ENCODE peak calls at places on chromosome 7, in ten cellular contexts. One of them, this sample, is unnamed.

GRCh38 chr7:158094046-158094445 is 493.6 kb downstream of the PTPRN2 start:
- DNase-seq in stimulated activated CD8-positive, alpha-beta memory T cell treated with anti-CD3 and anti-CD28 coated beads, Interleukin-15, amount 100 ng/mL, for 1 hour: no peak
- DNase-seq in T-helper 1 cell: no peak
- DNase-seq in AG10803: no peak
- DNase-seq in brain pericyte: no peak
- DNase-seq in activated CD4-positive, CD25-positive, alpha-beta regulatory T cell treated with anti-CD3 and anti-CD28 coated beads, Interleukin-2, amount 50 U/mL, for 72 hours: no peak
- DNase-seq in OCI-LY7: no peak
- DNase-seq in Calu3: no peak
- DNase-seq in GM20000: no peak
- DNase-seq in fibroblast of the aortic adventitia: no peak
- DNase-seq in this sample: no peak

GRCh38 chr7:138978541-138979184 is 2.5 kb downstream of the KIAA1549 start:
- DNase-seq in stimulated activated CD8-positive, alpha-beta memory T cell treated with anti-CD3 and anti-CD28 coated beads, Interleukin-15, amount 100 ng/mL, for 1 hour: no peak
- DNase-seq in T-helper 1 cell: no peak
- DNase-seq in AG10803: no peak
- DNase-seq in brain pericyte: no peak
- DNase-seq in activated CD4-positive, CD25-positive, alpha-beta regulatory T cell treated with anti-CD3 and anti-CD28 coated beads, Interleukin-2, amount 50 U/mL, for 72 hours: no peak
- DNase-seq in OCI-LY7: no peak
- DNase-seq in Calu3: no peak
- DNase-seq in GM20000: no peak
- DNase-seq in fibroblast of the aortic adventitia: no peak
- DNase-seq in this sample: no peak

GRCh38 chr7:115094163-115094562 is 172.3 kb downstream of the MDFIC start:
- DNase-seq in stimulated activated CD8-positive, alpha-beta memory T cell treated with anti-CD3 and anti-CD28 coated beads, Interleukin-15, amount 100 ng/mL, for 1 hour: no peak
- DNase-seq in T-helper 1 cell: no peak
- DNase-seq in AG10803: peak
- DNase-seq in brain pericyte: no peak
- DNase-seq in activated CD4-positive, CD25-positive, alpha-beta regulatory T cell treated with anti-CD3 and anti-CD28 coated beads, Interleukin-2, amount 50 U/mL, for 72 hours: no peak
- DNase-seq in OCI-LY7: no peak
- DNase-seq in Calu3: no peak
- DNase-seq in GM20000: no peak
- DNase-seq in fibroblast of the aortic adventitia: peak
- DNase-seq in this sample: no peak

GRCh38 chr7:134890246-134891240 is 95.8 kb upstream of the AGBL3 start:
- DNase-seq in stimulated activated CD8-positive, alpha-beta memory T cell treated with anti-CD3 and anti-CD28 coated beads, Interleukin-15, amount 100 ng/mL, for 1 hour: no peak
- DNase-seq in T-helper 1 cell: no peak
- DNase-seq in AG10803: peak
- DNase-seq in brain pericyte: peak
- DNase-seq in activated CD4-positive, CD25-positive, alpha-beta regulatory T cell treated with anti-CD3 and anti-CD28 coated beads, Interleukin-2, amount 50 U/mL, for 72 hours: no peak
- DNase-seq in OCI-LY7: no peak
- DNase-seq in Calu3: no peak
- DNase-seq in GM20000: no peak
- DNase-seq in fibroblast of the aortic adventitia: peak
- DNase-seq in this sample: peak

GRCh38 chr7:121442845-121443244 is 46.7 kb upstream of the FAM3C start:
- DNase-seq in stimulated activated CD8-positive, alpha-beta memory T cell treated with anti-CD3 and anti-CD28 coated beads, Interleukin-15, amount 100 ng/mL, for 1 hour: no peak
- DNase-seq in T-helper 1 cell: peak
- DNase-seq in AG10803: no peak
- DNase-seq in brain pericyte: no peak
- DNase-seq in activated CD4-positive, CD25-positive, alpha-beta regulatory T cell treated with anti-CD3 and anti-CD28 coated beads, Interleukin-2, amount 50 U/mL, for 72 hours: no peak
- DNase-seq in OCI-LY7: no peak
- DNase-seq in Calu3: peak
- DNase-seq in GM20000: no peak
- DNase-seq in fibroblast of the aortic adventitia: no peak
- DNase-seq in this sample: no peak

GRCh38 chr7:129089521-129090212 is 34.8 kb upstream of the TNPO3 start:
- DNase-seq in stimulated activated CD8-positive, alpha-beta memory T cell treated with anti-CD3 and anti-CD28 coated beads, Interleukin-15, amount 100 ng/mL, for 1 hour: no peak
- DNase-seq in T-helper 1 cell: no peak
- DNase-seq in AG10803: no peak
- DNase-seq in brain pericyte: no peak
- DNase-seq in activated CD4-positive, CD25-positive, alpha-beta regulatory T cell treated with anti-CD3 and anti-CD28 coated beads, Interleukin-2, amount 50 U/mL, for 72 hours: no peak
- DNase-seq in OCI-LY7: peak
- DNase-seq in Calu3: no peak
- DNase-seq in GM20000: peak
- DNase-seq in fibroblast of the aortic adventitia: peak
- DNase-seq in this sample: no peak

GRCh38 chr7:133619491-133619890 is 366.6 kb downstream of the EXOC4 start:
- DNase-seq in stimulated activated CD8-positive, alpha-beta memory T cell treated with anti-CD3 and anti-CD28 coated beads, Interleukin-15, amount 100 ng/mL, for 1 hour: no peak
- DNase-seq in T-helper 1 cell: no peak
- DNase-seq in AG10803: no peak
- DNase-seq in brain pericyte: no peak
- DNase-seq in activated CD4-positive, CD25-positive, alpha-beta regulatory T cell treated with anti-CD3 and anti-CD28 coated beads, Interleukin-2, amount 50 U/mL, for 72 hours: no peak
- DNase-seq in OCI-LY7: no peak
- DNase-seq in Calu3: no peak
- DNase-seq in GM20000: no peak
- DNase-seq in fibroblast of the aortic adventitia: no peak
- DNase-seq in this sample: no peak

GRCh38 chr7:30463400-30464145 is 15.0 kb downstream of the NOD1 start:
- DNase-seq in stimulated activated CD8-positive, alpha-beta memory T cell treated with anti-CD3 and anti-CD28 coated beads, Interleukin-15, amount 100 ng/mL, for 1 hour: no peak
- DNase-seq in T-helper 1 cell: no peak
- DNase-seq in AG10803: no peak
- DNase-seq in brain pericyte: no peak
- DNase-seq in activated CD4-positive, CD25-positive, alpha-beta regulatory T cell treated with anti-CD3 and anti-CD28 coated beads, Interleukin-2, amount 50 U/mL, for 72 hours: no peak
- DNase-seq in OCI-LY7: peak
- DNase-seq in Calu3: no peak
- DNase-seq in GM20000: peak
- DNase-seq in fibroblast of the aortic adventitia: no peak
- DNase-seq in this sample: no peak

GRCh38 chr7:38410056-38410455 is 136.6 kb upstream of the TARP start:
- DNase-seq in stimulated activated CD8-positive, alpha-beta memory T cell treated with anti-CD3 and anti-CD28 coated beads, Interleukin-15, amount 100 ng/mL, for 1 hour: no peak
- DNase-seq in T-helper 1 cell: no peak
- DNase-seq in AG10803: no peak
- DNase-seq in brain pericyte: no peak
- DNase-seq in activated CD4-positive, CD25-positive, alpha-beta regulatory T cell treated with anti-CD3 and anti-CD28 coated beads, Interleukin-2, amount 50 U/mL, for 72 hours: no peak
- DNase-seq in OCI-LY7: no peak
- DNase-seq in Calu3: no peak
- DNase-seq in GM20000: no peak
- DNase-seq in fibroblast of the aortic adventitia: no peak
- DNase-seq in this sample: no peak

GRCh38 chr7:22845221-22845844 is 22.7 kb upstream of the TOMM7 start:
- DNase-seq in stimulated activated CD8-positive, alpha-beta memory T cell treated with anti-CD3 and anti-CD28 coated beads, Interleukin-15, amount 100 ng/mL, for 1 hour: no peak
- DNase-seq in T-helper 1 cell: no peak
- DNase-seq in AG10803: peak
- DNase-seq in brain pericyte: no peak
- DNase-seq in activated CD4-positive, CD25-positive, alpha-beta regulatory T cell treated with anti-CD3 and anti-CD28 coated beads, Interleukin-2, amount 50 U/mL, for 72 hours: no peak
- DNase-seq in OCI-LY7: no peak
- DNase-seq in Calu3: no peak
- DNase-seq in GM20000: no peak
- DNase-seq in fibroblast of the aortic adventitia: no peak
- DNase-seq in this sample: no peak

GRCh38 chr7:144982133-144982532 is 146.3 kb upstream of the TPK1 start:
- DNase-seq in stimulated activated CD8-positive, alpha-beta memory T cell treated with anti-CD3 and anti-CD28 coated beads, Interleukin-15, amount 100 ng/mL, for 1 hour: no peak
- DNase-seq in T-helper 1 cell: no peak
- DNase-seq in AG10803: no peak
- DNase-seq in brain pericyte: no peak
- DNase-seq in activated CD4-positive, CD25-positive, alpha-beta regulatory T cell treated with anti-CD3 and anti-CD28 coated beads, Interleukin-2, amount 50 U/mL, for 72 hours: no peak
- DNase-seq in OCI-LY7: no peak
- DNase-seq in Calu3: no peak
- DNase-seq in GM20000: no peak
- DNase-seq in fibroblast of the aortic adventitia: no peak
- DNase-seq in this sample: no peak

GRCh38 chr7:2069472-2069860 is 163.3 kb downstream of the MAD1L1 start:
- DNase-seq in stimulated activated CD8-positive, alpha-beta memory T cell treated with anti-CD3 and anti-CD28 coated beads, Interleukin-15, amount 100 ng/mL, for 1 hour: no peak
- DNase-seq in T-helper 1 cell: no peak
- DNase-seq in AG10803: no peak
- DNase-seq in brain pericyte: peak
- DNase-seq in activated CD4-positive, CD25-positive, alpha-beta regulatory T cell treated with anti-CD3 and anti-CD28 coated beads, Interleukin-2, amount 50 U/mL, for 72 hours: no peak
- DNase-seq in OCI-LY7: peak
- DNase-seq in Calu3: no peak
- DNase-seq in GM20000: no peak
- DNase-seq in fibroblast of the aortic adventitia: no peak
- DNase-seq in this sample: no peak

GRCh38 chr7:121138262-121138933 is 149.9 kb downstream of the CPED1 start:
- DNase-seq in stimulated activated CD8-positive, alpha-beta memory T cell treated with anti-CD3 and anti-CD28 coated beads, Interleukin-15, amount 100 ng/mL, for 1 hour: no peak
- DNase-seq in T-helper 1 cell: no peak
- DNase-seq in AG10803: peak
- DNase-seq in brain pericyte: no peak
- DNase-seq in activated CD4-positive, CD25-positive, alpha-beta regulatory T cell treated with anti-CD3 and anti-CD28 coated beads, Interleukin-2, amount 50 U/mL, for 72 hours: no peak
- DNase-seq in OCI-LY7: peak
- DNase-seq in Calu3: no peak
- DNase-seq in GM20000: peak
- DNase-seq in fibroblast of the aortic adventitia: peak
- DNase-seq in this sample: no peak

GRCh38 chr7:50304911-50305621 is 550 bp downstream of the IKZF1 start:
- DNase-seq in stimulated activated CD8-positive, alpha-beta memory T cell treated with anti-CD3 and anti-CD28 coated beads, Interleukin-15, amount 100 ng/mL, for 1 hour: no peak
- DNase-seq in T-helper 1 cell: peak
- DNase-seq in AG10803: no peak
- DNase-seq in brain pericyte: no peak
- DNase-seq in activated CD4-positive, CD25-positive, alpha-beta regulatory T cell treated with anti-CD3 and anti-CD28 coated beads, Interleukin-2, amount 50 U/mL, for 72 hours: peak
- DNase-seq in OCI-LY7: peak
- DNase-seq in Calu3: no peak
- DNase-seq in GM20000: peak
- DNase-seq in fibroblast of the aortic adventitia: no peak
- DNase-seq in this sample: peak

GRCh38 chr7:16940777-16941176 is 59.0 kb upstream of the AGR3 start:
- DNase-seq in stimulated activated CD8-positive, alpha-beta memory T cell treated with anti-CD3 and anti-CD28 coated beads, Interleukin-15, amount 100 ng/mL, for 1 hour: no peak
- DNase-seq in T-helper 1 cell: no peak
- DNase-seq in AG10803: no peak
- DNase-seq in brain pericyte: no peak
- DNase-seq in activated CD4-positive, CD25-positive, alpha-beta regulatory T cell treated with anti-CD3 and anti-CD28 coated beads, Interleukin-2, amount 50 U/mL, for 72 hours: no peak
- DNase-seq in OCI-LY7: no peak
- DNase-seq in Calu3: no peak
- DNase-seq in GM20000: no peak
- DNase-seq in fibroblast of the aortic adventitia: no peak
- DNase-seq in this sample: no peak

GRCh38 chr7:13988011-13988410 is 1.5 kb downstream of the ETV1 start:
- DNase-seq in stimulated activated CD8-positive, alpha-beta memory T cell treated with anti-CD3 and anti-CD28 coated beads, Interleukin-15, amount 100 ng/mL, for 1 hour: no peak
- DNase-seq in T-helper 1 cell: no peak
- DNase-seq in AG10803: peak
- DNase-seq in brain pericyte: no peak
- DNase-seq in activated CD4-positive, CD25-positive, alpha-beta regulatory T cell treated with anti-CD3 and anti-CD28 coated beads, Interleukin-2, amount 50 U/mL, for 72 hours: no peak
- DNase-seq in OCI-LY7: no peak
- DNase-seq in Calu3: no peak
- DNase-seq in GM20000: no peak
- DNase-seq in fibroblast of the aortic adventitia: peak
- DNase-seq in this sample: peak

GRCh38 chr7:26398436-26399308 is 107.0 kb downstream of the SNX10 start:
- DNase-seq in stimulated activated CD8-positive, alpha-beta memory T cell treated with anti-CD3 and anti-CD28 coated beads, Interleukin-15, amount 100 ng/mL, for 1 hour: no peak
- DNase-seq in T-helper 1 cell: no peak
- DNase-seq in AG10803: peak
- DNase-seq in brain pericyte: no peak
- DNase-seq in activated CD4-positive, CD25-positive, alpha-beta regulatory T cell treated with anti-CD3 and anti-CD28 coated beads, Interleukin-2, amount 50 U/mL, for 72 hours: peak
- DNase-seq in OCI-LY7: peak
- DNase-seq in Calu3: peak
- DNase-seq in GM20000: peak
- DNase-seq in fibroblast of the aortic adventitia: peak
- DNase-seq in this sample: peak

GRCh38 chr7:99090811-99091582 is 52.9 kb downstream of the SMURF1 start:
- DNase-seq in stimulated activated CD8-positive, alpha-beta memory T cell treated with anti-CD3 and anti-CD28 coated beads, Interleukin-15, amount 100 ng/mL, for 1 hour: no peak
- DNase-seq in T-helper 1 cell: no peak
- DNase-seq in AG10803: peak
- DNase-seq in brain pericyte: no peak
- DNase-seq in activated CD4-positive, CD25-positive, alpha-beta regulatory T cell treated with anti-CD3 and anti-CD28 coated beads, Interleukin-2, amount 50 U/mL, for 72 hours: no peak
- DNase-seq in OCI-LY7: no peak
- DNase-seq in Calu3: no peak
- DNase-seq in GM20000: no peak
- DNase-seq in fibroblast of the aortic adventitia: peak
- DNase-seq in this sample: no peak

GRCh38 chr7:18337023-18337422 is 158.5 kb upstream of the HDAC9 start:
- DNase-seq in stimulated activated CD8-positive, alpha-beta memory T cell treated with anti-CD3 and anti-CD28 coated beads, Interleukin-15, amount 100 ng/mL, for 1 hour: no peak
- DNase-seq in T-helper 1 cell: no peak
- DNase-seq in AG10803: no peak
- DNase-seq in brain pericyte: no peak
- DNase-seq in activated CD4-positive, CD25-positive, alpha-beta regulatory T cell treated with anti-CD3 and anti-CD28 coated beads, Interleukin-2, amount 50 U/mL, for 72 hours: no peak
- DNase-seq in OCI-LY7: no peak
- DNase-seq in Calu3: no peak
- DNase-seq in GM20000: no peak
- DNase-seq in fibroblast of the aortic adventitia: no peak
- DNase-seq in this sample: no peak

GRCh38 chr7:153276394-153276793 is 516.8 kb downstream of the ACTR3B start:
- DNase-seq in stimulated activated CD8-positive, alpha-beta memory T cell treated with anti-CD3 and anti-CD28 coated beads, Interleukin-15, amount 100 ng/mL, for 1 hour: no peak
- DNase-seq in T-helper 1 cell: no peak
- DNase-seq in AG10803: no peak
- DNase-seq in brain pericyte: no peak
- DNase-seq in activated CD4-positive, CD25-positive, alpha-beta regulatory T cell treated with anti-CD3 and anti-CD28 coated beads, Interleukin-2, amount 50 U/mL, for 72 hours: no peak
- DNase-seq in OCI-LY7: no peak
- DNase-seq in Calu3: no peak
- DNase-seq in GM20000: no peak
- DNase-seq in fibroblast of the aortic adventitia: no peak
- DNase-seq in this sample: no peak

GRCh38 chr7:93578762-93579161 is 4.2 kb upstream of the CALCR start:
- DNase-seq in stimulated activated CD8-positive, alpha-beta memory T cell treated with anti-CD3 and anti-CD28 coated beads, Interleukin-15, amount 100 ng/mL, for 1 hour: no peak
- DNase-seq in T-helper 1 cell: no peak
- DNase-seq in AG10803: no peak
- DNase-seq in brain pericyte: no peak
- DNase-seq in activated CD4-positive, CD25-positive, alpha-beta regulatory T cell treated with anti-CD3 and anti-CD28 coated beads, Interleukin-2, amount 50 U/mL, for 72 hours: no peak
- DNase-seq in OCI-LY7: no peak
- DNase-seq in Calu3: no peak
- DNase-seq in GM20000: no peak
- DNase-seq in fibroblast of the aortic adventitia: no peak
- DNase-seq in this sample: no peak

GRCh38 chr7:83347836-83348482 is 185.3 kb upstream of the PCLO start:
- DNase-seq in stimulated activated CD8-positive, alpha-beta memory T cell treated with anti-CD3 and anti-CD28 coated beads, Interleukin-15, amount 100 ng/mL, for 1 hour: no peak
- DNase-seq in T-helper 1 cell: no peak
- DNase-seq in AG10803: peak
- DNase-seq in brain pericyte: no peak
- DNase-seq in activated CD4-positive, CD25-positive, alpha-beta regulatory T cell treated with anti-CD3 and anti-CD28 coated beads, Interleukin-2, amount 50 U/mL, for 72 hours: no peak
- DNase-seq in OCI-LY7: no peak
- DNase-seq in Calu3: peak
- DNase-seq in GM20000: no peak
- DNase-seq in fibroblast of the aortic adventitia: peak
- DNase-seq in this sample: no peak

GRCh38 chr7:66146701-66147100 is 32.1 kb downstream of the CRCP start:
- DNase-seq in stimulated activated CD8-positive, alpha-beta memory T cell treated with anti-CD3 and anti-CD28 coated beads, Interleukin-15, amount 100 ng/mL, for 1 hour: no peak
- DNase-seq in T-helper 1 cell: no peak
- DNase-seq in AG10803: peak
- DNase-seq in brain pericyte: peak
- DNase-seq in activated CD4-positive, CD25-positive, alpha-beta regulatory T cell treated with anti-CD3 and anti-CD28 coated beads, Interleukin-2, amount 50 U/mL, for 72 hours: no peak
- DNase-seq in OCI-LY7: no peak
- DNase-seq in Calu3: no peak
- DNase-seq in GM20000: no peak
- DNase-seq in fibroblast of the aortic adventitia: peak
- DNase-seq in this sample: no peak

GRCh38 chr7:86970547-86970946 is 88.9 kb downstream of the ELAPOR2 start:
- DNase-seq in stimulated activated CD8-positive, alpha-beta memory T cell treated with anti-CD3 and anti-CD28 coated beads, Interleukin-15, amount 100 ng/mL, for 1 hour: no peak
- DNase-seq in T-helper 1 cell: no peak
- DNase-seq in AG10803: no peak
- DNase-seq in brain pericyte: no peak
- DNase-seq in activated CD4-positive, CD25-positive, alpha-beta regulatory T cell treated with anti-CD3 and anti-CD28 coated beads, Interleukin-2, amount 50 U/mL, for 72 hours: no peak
- DNase-seq in OCI-LY7: no peak
- DNase-seq in Calu3: no peak
- DNase-seq in GM20000: no peak
- DNase-seq in fibroblast of the aortic adventitia: no peak
- DNase-seq in this sample: no peak

GRCh38 chr7:48094861-48095293 is 5.8 kb downstream of the UPP1 start:
- DNase-seq in stimulated activated CD8-positive, alpha-beta memory T cell treated with anti-CD3 and anti-CD28 coated beads, Interleukin-15, amount 100 ng/mL, for 1 hour: no peak
- DNase-seq in T-helper 1 cell: no peak
- DNase-seq in AG10803: peak
- DNase-seq in brain pericyte: no peak
- DNase-seq in activated CD4-positive, CD25-positive, alpha-beta regulatory T cell treated with anti-CD3 and anti-CD28 coated beads, Interleukin-2, amount 50 U/mL, for 72 hours: no peak
- DNase-seq in OCI-LY7: no peak
- DNase-seq in Calu3: no peak
- DNase-seq in GM20000: no peak
- DNase-seq in fibroblast of the aortic adventitia: peak
- DNase-seq in this sample: no peak

GRCh38 chr7:85407401-85407800 is 220.5 kb upstream of the SEMA3D start:
- DNase-seq in stimulated activated CD8-positive, alpha-beta memory T cell treated with anti-CD3 and anti-CD28 coated beads, Interleukin-15, amount 100 ng/mL, for 1 hour: no peak
- DNase-seq in T-helper 1 cell: no peak
- DNase-seq in AG10803: no peak
- DNase-seq in brain pericyte: no peak
- DNase-seq in activated CD4-positive, CD25-positive, alpha-beta regulatory T cell treated with anti-CD3 and anti-CD28 coated beads, Interleukin-2, amount 50 U/mL, for 72 hours: no peak
- DNase-seq in OCI-LY7: no peak
- DNase-seq in Calu3: no peak
- DNase-seq in GM20000: no peak
- DNase-seq in fibroblast of the aortic adventitia: no peak
- DNase-seq in this sample: no peak

GRCh38 chr7:3408814-3409595 is 108.0 kb downstream of the SDK1 start:
- DNase-seq in stimulated activated CD8-positive, alpha-beta memory T cell treated with anti-CD3 and anti-CD28 coated beads, Interleukin-15, amount 100 ng/mL, for 1 hour: no peak
- DNase-seq in T-helper 1 cell: no peak
- DNase-seq in AG10803: no peak
- DNase-seq in brain pericyte: no peak
- DNase-seq in activated CD4-positive, CD25-positive, alpha-beta regulatory T cell treated with anti-CD3 and anti-CD28 coated beads, Interleukin-2, amount 50 U/mL, for 72 hours: no peak
- DNase-seq in OCI-LY7: no peak
- DNase-seq in Calu3: no peak
- DNase-seq in GM20000: no peak
- DNase-seq in fibroblast of the aortic adventitia: no peak
- DNase-seq in this sample: no peak

GRCh38 chr7:123548406-123548805 is 9.2 kb downstream of the NDUFA5 start:
- DNase-seq in stimulated activated CD8-positive, alpha-beta memory T cell treated with anti-CD3 and anti-CD28 coated beads, Interleukin-15, amount 100 ng/mL, for 1 hour: no peak
- DNase-seq in T-helper 1 cell: no peak
- DNase-seq in AG10803: peak
- DNase-seq in brain pericyte: no peak
- DNase-seq in activated CD4-positive, CD25-positive, alpha-beta regulatory T cell treated with anti-CD3 and anti-CD28 coated beads, Interleukin-2, amount 50 U/mL, for 72 hours: no peak
- DNase-seq in OCI-LY7: no peak
- DNase-seq in Calu3: no peak
- DNase-seq in GM20000: no peak
- DNase-seq in fibroblast of the aortic adventitia: no peak
- DNase-seq in this sample: no peak

This sample was measured in left ventricle myocardium superior.